ENCODE peak calls at places on chromosomes 7 and 10, in four cellular contexts. J is mammary epithelial cell, X is WTC11, F is lower leg skin. O is an unnamed sample.

GRCh38 chr10:101291254-101292193 is 62.3 kb upstream of the LBX1 start:
- DNase-seq in X (peak; percentile 87), F (no peak), J (no peak), O (peak; percentile 34)

GRCh38 chr10:72612203-72612826 is 13.6 kb downstream of the MICU1 start:
- DNase-seq in F (no peak), X (no peak), J (no peak), O (peak; percentile 49)

GRCh38 chr7:133051066-133051465 is 30.8 kb downstream of the CHCHD3 start:
- DNase-seq in X (no peak), J (no peak), F (no peak), O (peak; percentile 4)

GRCh38 chr10:116385994-116386809 is 41.4 kb upstream of the PNLIPRP3 start:
- DNase-seq in F (no peak), J (peak; percentile 33), X (no peak), O (peak; percentile 45)

GRCh38 chr10:98029149-98030092 is 1.0 kb downstream of the CRTAC1 start:
- DNase-seq in X (peak; percentile 22), F (no peak), J (no peak), O (no peak)

GRCh38 chr10:97888641-97889262 is 39.1 kb downstream of the GOLGA7B start:
- DNase-seq in J (peak; percentile 82), X (no peak), F (no peak), O (peak; percentile 85)

GRCh38 chr7:17523813-17524741 is 225.6 kb downstream of the AHR start:
- DNase-seq in F (no peak), X (no peak), J (peak; percentile 96), O (peak; percentile 96)

GRCh38 chr7:149790146-149790548 is 16.8 kb upstream of the ZNF467 start:
- DNase-seq in J (no peak), X (peak; percentile 78), F (no peak), O (no peak)

GRCh38 chr10:103581499-103581898 is 88.0 kb downstream of the NEURL1 start:
- DNase-seq in J (no peak), F (no peak), X (no peak), O (no peak)

GRCh38 chr7:80532153-80532552 is 20.3 kb upstream of the GNAT3 start:
- DNase-seq in J (no peak), F (no peak), X (no peak), O (no peak)

GRCh38 chr7:132295198-132295597 is 281.1 kb downstream of the PLXNA4 start:
- DNase-seq in F (peak; percentile 3), X (no peak), J (peak; percentile 10), O (no peak)

GRCh38 chr10:30433286-30433778 is 652 bp upstream of the MAP3K8 start:
- DNase-seq in F (peak; percentile 97), X (peak; percentile 75), J (no peak), O (peak; percentile 71)

GRCh38 chr7:145902123-145902522 is 214.5 kb upstream of the CNTNAP2 start:
- DNase-seq in F (no peak), J (no peak), X (peak; percentile 44), O (peak; percentile 5)

GRCh38 chr10:124184208-124184820 is 90.9 kb upstream of the CHST15 start:
- DNase-seq in X (no peak), J (no peak), F (peak; percentile 77), O (no peak)

GRCh38 chr7:50860174-50860573 is 77.5 kb upstream of the GRB10 start:
- DNase-seq in F (no peak), X (no peak), J (no peak), O (no peak)

GRCh38 chr10:68561804-68562649 is 1.9 kb downstream of the TET1 start:
- DNase-seq in J (no peak), X (peak; percentile 41), F (no peak), O (no peak)

GRCh38 chr10:71516890-71517289 is 120.2 kb downstream of the CDH23 start:
- DNase-seq in X (no peak), F (no peak), J (no peak), O (no peak)

GRCh38 chr7:22052221-22052639 is 106.5 kb upstream of the CDCA7L start:
- DNase-seq in X (no peak), F (no peak), J (peak; percentile 14), O (peak; percentile 1)

GRCh38 chr7:115299379-115300038 is 377.6 kb downstream of the MDFIC start:
- DNase-seq in F (no peak), X (no peak), J (no peak), O (no peak)

GRCh38 chr7:1270181-1270580 is 37.5 kb downstream of the UNCX start:
- DNase-seq in J (no peak), F (no peak), X (peak; percentile 8), O (no peak)

GRCh38 chr7:1952781-1953180 is 280.0 kb downstream of the MAD1L1 start:
- DNase-seq in J (no peak), F (no peak), X (no peak), O (no peak)

GRCh38 chr10:29105516-29106215 is 183.2 kb upstream of the LYZL1 start:
- DNase-seq in J (peak; percentile 10), F (peak; percentile 21), X (no peak), O (peak; percentile 37)

GRCh38 chr7:75617634-75618234 is 121.0 kb downstream of the HIP1 start:
- DNase-seq in F (peak; percentile 91), J (no peak), X (no peak), O (peak; percentile 87)

GRCh38 chr7:83796760-83797159 is 147.8 kb upstream of the SEMA3E start:
- DNase-seq in J (no peak), F (no peak), X (no peak), O (no peak)

GRCh38 chr10:101076630-101077029 is 14.8 kb downstream of the KAZALD1 start:
- DNase-seq in J (no peak), X (no peak), F (no peak), O (no peak)

GRCh38 chr10:58115218-58116050 is 152.3 kb downstream of the IPMK start:
- DNase-seq in X (no peak), F (no peak), J (no peak), O (no peak)

GRCh38 chr7:92765725-92766124 is 70.6 kb downstream of the CDK6 start:
- DNase-seq in F (no peak), J (peak; percentile 83), X (no peak), O (peak; percentile 67)

GRCh38 chr7:836429-836828 is 4.2 kb downstream of the SUN1 start:
- DNase-seq in X (no peak), J (peak; percentile 35), F (no peak), O (peak; percentile 75)

GRCh38 chr7:149291036-149291835 is 29.2 kb downstream of the ZNF783 start:
- DNase-seq in J (no peak), F (peak; percentile 71), X (no peak), O (no peak)

GRCh38 chr7:128323489-128324362 is 20.0 kb downstream of the RBM28 start:
- DNase-seq in X (no peak), F (no peak), J (no peak), O (no peak)

GRCh38 chr10:44627591-44628354 is 242.9 kb upstream of the CXCL12 start:
- DNase-seq in X (no peak), F (no peak), J (peak; percentile 54), O (peak; percentile 48)

GRCh38 chr7:97003262-97004236 is 1.8 kb upstream of the DLX6 start:
- DNase-seq in J (no peak), X (no peak), F (no peak), O (no peak)

GRCh38 chr10:12198156-12198555 is 2.2 kb downstream of the CDC123 start:
- DNase-seq in J (no peak), X (no peak), F (no peak), O (no peak)

DNA sequence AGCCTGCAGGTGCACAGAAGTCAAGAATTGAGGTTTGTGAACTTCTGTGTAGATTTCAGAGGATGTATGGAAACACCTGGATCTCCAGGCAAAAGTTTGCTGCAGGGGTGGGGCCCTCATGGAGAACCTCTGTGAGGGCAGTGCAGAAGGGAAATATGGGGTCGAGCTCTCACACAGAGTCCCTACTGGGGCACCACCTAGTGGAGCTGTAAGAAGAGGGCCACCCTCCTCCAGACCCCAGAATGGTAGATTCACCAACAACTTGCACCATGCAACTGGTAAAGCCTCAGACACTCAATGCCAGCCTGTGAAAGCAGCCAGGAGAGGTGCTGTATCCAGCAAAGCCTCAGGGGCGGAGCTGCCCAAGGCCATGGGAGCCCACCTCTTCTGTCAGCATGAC is 205.8 kb downstream of the CCSER2 start:
- DNase-seq in F (no peak), X (peak; percentile 24), J (no peak), O (no peak)
- TF ChIP-seq CTCF in F (no peak), X (no peak), J (no peak), O (peak; percentile 8)

DNA sequence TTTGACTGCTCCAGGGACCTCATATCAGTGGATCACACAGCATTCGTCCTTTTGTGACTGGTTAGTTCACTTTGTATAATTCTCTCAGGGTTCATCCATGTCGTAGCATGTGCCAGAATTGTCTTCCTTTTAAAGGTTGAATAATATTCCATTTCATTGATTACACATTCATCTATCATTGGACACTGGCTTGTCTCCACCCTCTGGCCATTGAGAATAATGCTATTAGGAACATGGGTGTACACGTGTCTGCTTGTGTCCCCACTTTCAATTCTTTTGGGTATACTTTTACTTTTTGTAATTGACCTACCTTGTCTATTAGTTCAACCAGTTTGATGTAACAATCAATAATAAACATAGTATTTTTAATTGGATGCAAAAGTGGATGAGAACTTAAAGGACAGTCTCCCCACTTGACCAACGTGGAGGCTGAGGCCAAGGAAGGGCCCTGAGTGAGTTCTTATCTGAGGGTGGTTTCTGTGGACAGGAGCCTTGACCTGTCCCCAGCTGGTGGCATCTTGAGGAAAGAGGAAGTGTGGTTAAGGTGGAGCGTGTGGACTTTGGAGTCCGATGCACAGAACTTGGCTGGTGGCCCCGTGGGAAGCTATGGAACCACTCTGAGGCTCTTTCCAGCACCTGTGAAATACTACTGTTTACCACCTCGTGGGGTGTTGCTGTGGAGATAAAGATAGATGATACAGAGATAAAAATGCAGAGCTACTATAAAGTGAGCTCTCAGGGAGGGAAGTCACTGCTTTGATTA is 16.6 kb downstream of the WDFY4 start:
- DNase-seq in X (no peak), F (peak; percentile 74), J (no peak), O (no peak)
- TF ChIP-seq CTCF in X (no peak), F (no peak), J (no peak), O (no peak)

GRCh38 chr10:1378473-1378872 is 322.3 kb downstream of the WDR37 start:
- DNase-seq in J (no peak), F (no peak), X (no peak), O (no peak)

GRCh38 chr10:1377756-1378397 is 321.7 kb downstream of the WDR37 start:
- DNase-seq in J (no peak), X (no peak), F (peak; percentile 36), O (no peak)

GRCh38 chr10:1381339-1381738 is 325.2 kb downstream of the WDR37 start:
- DNase-seq in F (peak; percentile 37), X (no peak), J (no peak), O (no peak)

GRCh38 chr10:1380075-1380793 is 324.0 kb downstream of the WDR37 start:
- DNase-seq in J (no peak), F (peak; percentile 79), X (no peak), O (no peak)

GRCh38 chr10:1379601-1380000 is 323.4 kb downstream of the WDR37 start:
- DNase-seq in J (no peak), F (no peak), X (peak; percentile 72), O (no peak)
- TF ChIP-seq CTCF in J (no peak), F (no peak), X (no peak), O (no peak)

GRCh38 chr10:13765641-13766341 is 179.0 kb downstream of the PRPF18 start:
- DNase-seq in X (no peak), J (no peak), F (peak; percentile 20), O (no peak)
- TF ChIP-seq CTCF in X (no peak), J (no peak), F (no peak), O (no peak)

GRCh38 chr7:73971701-73972341 is 56.2 kb upstream of the ELN start:
- DNase-seq in F (peak; percentile 77), J (peak; percentile 25), X (peak; percentile 76), O (peak; percentile 36)
- TF ChIP-seq CTCF in F (no peak), J (peak; percentile 40), X (peak; percentile 38), O (peak; percentile 8)

O was measured in MCF 10A.